ENCODE peak calls at places on chromosome 1, in nine cellular contexts. W, E, J, B, O, T, I, Y and H are unnamed samples.

GRCh38 chr1:28512058-28512611 is 6.3 kb downstream of the RCC1 start:
- DNase-seq in I (no peak), Y (no peak), E (no peak), B (peak; percentile 13), J (no peak), O (no peak), W (no peak), T (no peak), H (no peak)

GRCh38 chr1:103461171-103462105 is 64.1 kb upstream of the RNPC3 start:
- DNase-seq in W (peak; percentile 38), B (no peak), I (no peak), E (peak; percentile 20), T (no peak), Y (no peak), J (no peak), O (peak; percentile 12), H (no peak)

GRCh38 chr1:25673962-25674928 is 57.7 kb downstream of the MAN1C1 start:
- DNase-seq in E (no peak), J (no peak), W (no peak), B (peak; percentile 17), I (no peak), Y (no peak), T (no peak), O (no peak), H (no peak)

GRCh38 chr1:89081005-89081404 is 16.0 kb upstream of the GBP1 start:
- DNase-seq in Y (no peak), E (no peak), B (no peak), O (no peak), I (no peak), T (no peak), J (no peak), W (no peak), H (no peak)

GRCh38 chr1:11134352-11135266 is 34.9 kb upstream of the EXOSC10 start:
- DNase-seq in T (no peak), I (no peak), J (peak; percentile 45), E (no peak), W (peak; percentile 26), B (no peak), O (peak; percentile 30), Y (no peak), H (no peak)

GRCh38 chr1:64956733-64957441 is 9.5 kb downstream of the JAK1 start:
- DNase-seq in I (no peak), T (no peak), W (no peak), E (peak; percentile 81), O (no peak), J (no peak), Y (no peak), B (peak; percentile 78), H (no peak)

GRCh38 chr1:40267767-40268187 is 9.7 kb downstream of the ZMPSTE24 start:
- DNase-seq in W (peak; percentile 98), E (no peak), T (no peak), I (no peak), Y (no peak), J (no peak), B (no peak), O (peak; percentile 97), H (no peak)

GRCh38 chr1:159177273-159177907 is 6.0 kb downstream of the CADM3 start:
- DNase-seq in T (peak; percentile 73), Y (peak; percentile 22), I (no peak), B (peak; percentile 63), O (peak; percentile 64), W (peak; percentile 83), J (no peak), E (peak; percentile 54), H (peak; percentile 73)

GRCh38 chr1:225817611-225818061 is 7.7 kb downstream of the EPHX1 start:
- DNase-seq in Y (peak; percentile 88), J (peak; percentile 90), I (no peak), T (no peak), W (peak; percentile 93), B (peak; percentile 22), O (peak; percentile 93), E (no peak), H (no peak)

GRCh38 chr1:33222381-33222780 is 33.9 kb upstream of the ZNF362 start:
- DNase-seq in W (no peak), T (no peak), I (no peak), B (no peak), J (no peak), Y (no peak), O (peak; percentile 25), E (no peak), H (no peak)

GRCh38 chr1:46539968-46540367 is 11.5 kb downstream of the KNCN start:
- DNase-seq in I (no peak), O (peak; percentile 83), Y (no peak), T (no peak), E (no peak), W (peak; percentile 69), B (no peak), J (no peak), H (no peak)

DNA sequence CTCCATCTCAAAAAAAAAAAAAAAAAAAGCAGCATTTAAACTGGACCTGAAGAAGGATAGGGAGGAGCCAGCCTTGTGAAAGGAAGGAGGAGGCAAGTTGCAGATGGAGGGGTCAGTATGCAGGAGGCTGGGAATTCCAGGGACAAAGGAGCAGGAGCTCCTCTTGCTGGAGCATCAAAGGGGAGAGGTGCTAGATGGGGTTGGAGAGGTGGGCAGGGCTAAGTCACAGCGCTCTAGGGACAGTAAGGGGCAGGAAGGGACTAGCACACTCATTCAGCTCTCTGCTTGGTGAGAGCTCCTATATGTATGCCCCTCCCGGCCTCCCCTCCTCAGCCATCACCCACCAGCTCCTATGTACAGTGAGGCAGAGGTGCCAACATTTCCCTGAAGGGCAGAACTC is 26.8 kb downstream of the MAP7D1 start:
- DNase-seq in E (no peak), O (no peak), I (no peak), Y (no peak), W (no peak), J (no peak), B (no peak), T (peak; percentile 33), H (no peak)
- TF ChIP-seq CTCF in E (no peak), O (no peak), I (no peak), Y (no peak), W (no peak), J (no peak), B (no peak), T (no peak), H (no peak)

GRCh38 chr1:12408662-12409061 is 178.8 kb downstream of the VPS13D start:
- DNase-seq in I (no peak), J (no peak), E (no peak), W (no peak), T (no peak), Y (no peak), O (no peak), B (no peak), H (no peak)

GRCh38 chr1:12406218-12407021 is 176.6 kb downstream of the VPS13D start:
- DNase-seq in T (no peak), O (peak; percentile 74), E (no peak), J (no peak), B (no peak), Y (no peak), W (peak; percentile 64), I (no peak), H (no peak)

GRCh38 chr1:12405325-12406217 is 175.7 kb downstream of the VPS13D start:
- DNase-seq in B (no peak), E (no peak), W (peak; percentile 56), I (no peak), O (peak; percentile 66), Y (peak; percentile 64), J (peak; percentile 71), T (no peak), H (no peak)

GRCh38 chr1:12407962-12408288 is 178.1 kb downstream of the VPS13D start:
- DNase-seq in O (no peak), T (no peak), B (no peak), E (no peak), Y (no peak), J (no peak), I (no peak), W (no peak), H (no peak)

GRCh38 chr1:12407050-12407961 is 177.5 kb downstream of the VPS13D start:
- DNase-seq in Y (no peak), I (no peak), O (peak; percentile 67), T (no peak), B (peak; percentile 44), W (peak; percentile 67), E (peak; percentile 21), J (no peak), H (no peak)
- TF ChIP-seq CTCF in Y (peak; percentile 28), I (no peak), O (peak; percentile 49), T (no peak), B (peak; percentile 48), W (peak; percentile 47), E (peak; percentile 6), J (peak; percentile 42), H (no peak)

DNA sequence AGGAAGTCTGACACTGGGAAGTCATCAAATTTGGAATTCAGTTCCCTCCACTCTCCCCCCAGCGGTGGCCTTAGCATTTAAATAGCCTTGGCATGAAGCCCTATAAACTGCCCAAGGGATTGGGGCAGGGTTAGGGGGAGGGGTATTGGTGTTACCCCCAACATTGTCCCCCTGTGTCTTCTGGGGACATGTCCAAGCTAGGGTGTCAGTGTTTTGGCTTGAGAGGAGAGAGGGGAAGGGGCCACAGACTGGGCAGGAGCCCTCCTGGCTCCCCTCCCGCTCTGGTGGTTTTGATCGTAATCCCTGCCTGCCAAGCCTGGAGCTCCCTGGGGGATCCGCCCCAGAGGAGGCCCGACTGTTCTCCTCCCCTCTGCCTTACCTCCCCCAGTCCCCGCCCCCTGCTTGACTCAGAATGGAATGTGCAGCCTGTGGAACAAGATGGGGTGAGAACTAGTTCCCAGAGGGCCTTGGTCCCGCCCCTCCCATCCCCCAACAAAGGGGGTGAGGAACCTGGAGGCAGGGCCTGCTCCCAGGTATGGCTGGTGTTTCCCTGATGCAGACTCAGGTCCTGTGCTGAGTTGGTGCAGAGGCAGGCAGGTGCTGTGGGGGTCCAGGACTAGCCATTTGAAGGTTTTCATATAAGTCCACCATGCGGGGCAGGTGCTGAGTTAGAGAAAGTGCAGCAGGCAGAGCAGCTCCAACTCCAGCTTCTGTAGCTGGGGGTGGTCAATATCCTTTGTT is 7.4 kb downstream of the SOX13 start:
- DNase-seq in E (no peak), O (peak; percentile 89), B (no peak), J (peak; percentile 90), I (peak; percentile 83), Y (peak; percentile 89), W (peak; percentile 90), T (peak; percentile 98), H (no peak)
- TF ChIP-seq CTCF in E (no peak), O (no peak), B (no peak), J (peak; percentile 50), I (no peak), Y (no peak), W (no peak), T (no peak), H (no peak)

GRCh38 chr1:53025778-53026131 is 36.3 kb upstream of the PODN start:
- DNase-seq in J (no peak), Y (no peak), T (no peak), W (no peak), I (no peak), E (no peak), B (no peak), O (no peak), H (no peak)

GRCh38 chr1:53026254-53026653 is 35.8 kb upstream of the PODN start:
- DNase-seq in T (no peak), B (no peak), J (no peak), O (no peak), W (no peak), Y (no peak), I (no peak), E (no peak), H (no peak)

GRCh38 chr1:53024117-53024516 is 37.9 kb upstream of the PODN start:
- DNase-seq in E (no peak), I (no peak), T (no peak), Y (no peak), B (peak; percentile 15), O (no peak), W (no peak), J (no peak), H (no peak)

GRCh38 chr1:53022179-53022578 is 39.8 kb upstream of the PODN start:
- DNase-seq in J (no peak), W (no peak), T (no peak), B (no peak), E (no peak), Y (no peak), O (no peak), I (no peak), H (no peak)

GRCh38 chr1:53025034-53025777 is 36.8 kb upstream of the PODN start:
- DNase-seq in Y (peak; percentile 39), E (no peak), O (peak; percentile 76), B (no peak), T (no peak), I (no peak), J (peak; percentile 67), W (peak; percentile 81), H (no peak)
- TF ChIP-seq CTCF in Y (no peak), E (no peak), O (no peak), B (no peak), T (no peak), I (no peak), J (no peak), W (no peak), H (no peak)